ENCODE peak calls at places on chromosome 17, in eight cellular contexts. H is upper lobe of right lung, W is lower leg skin, I is BJ, D is endodermal cell, K is PC-3, V is cardiac fibroblast, Y is adipocyte. J is an unnamed sample.

GRCh38 chr17:56624947-56625346 is 31.4 kb downstream of the NOG start:
- DNase-seq in H (no peak), W (no peak), D (no peak), K (no peak), V (no peak), I (no peak), Y (no peak), J (no peak)

GRCh38 chr17:57606111-57606875 is 138.8 kb downstream of the CCDC182 start:
- DNase-seq in Y (no peak), V (no peak), I (no peak), K (no peak), H (peak; percentile 18), W (no peak), D (no peak), J (no peak)

GRCh38 chr17:44039829-44040635 is 25.3 kb upstream of the TMEM101 start:
- DNase-seq in H (no peak), I (no peak), V (no peak), D (no peak), K (no peak), W (no peak), Y (peak; percentile 24), J (no peak)

GRCh38 chr17:61495161-61495857 is 43.1 kb downstream of the TBX4 start:
- DNase-seq in Y (no peak), K (no peak), I (no peak), D (peak; percentile 66), V (peak; percentile 46), W (no peak), H (no peak), J (no peak)

GRCh38 chr17:50831430-50832064 is 3.8 kb upstream of the WFIKKN2 start:
- DNase-seq in V (no peak), I (no peak), K (no peak), D (peak; percentile 80), Y (no peak), H (no peak), W (no peak), J (no peak)

GRCh38 chr17:31695456-31696090 is 163.5 kb downstream of the COPRS start:
- DNase-seq in K (no peak), H (no peak), D (no peak), V (peak; percentile 39), W (no peak), I (no peak), Y (peak; percentile 73), J (no peak)

GRCh38 chr17:41655611-41656111 is 31.3 kb upstream of the KRT17 start:
- DNase-seq in K (peak; percentile 50), I (no peak), D (peak; percentile 92), Y (no peak), W (peak; percentile 89), V (no peak), H (peak; percentile 92), J (peak; percentile 93)

GRCh38 chr17:76734080-76734840 is 2.9 kb downstream of the SRSF2 start:
- DNase-seq in I (no peak), Y (peak; percentile 45), V (peak; percentile 59), D (no peak), K (no peak), W (no peak), H (no peak), J (peak; percentile 35)

GRCh38 chr17:45305532-45306087 is 11.2 kb downstream of the MAP3K14 start:
- DNase-seq in W (no peak), D (no peak), V (peak; percentile 47), I (no peak), H (no peak), Y (peak; percentile 63), K (no peak), J (no peak)
- H3K4me3 ChIP-seq in W (no peak overlapping the region), D (no peak overlapping the region), V (no peak overlapping the region), I (no peak overlapping the region), H (no peak overlapping the region), Y (no peak overlapping the region), K (no peak overlapping the region), J (no peak overlapping the region)

DNA sequence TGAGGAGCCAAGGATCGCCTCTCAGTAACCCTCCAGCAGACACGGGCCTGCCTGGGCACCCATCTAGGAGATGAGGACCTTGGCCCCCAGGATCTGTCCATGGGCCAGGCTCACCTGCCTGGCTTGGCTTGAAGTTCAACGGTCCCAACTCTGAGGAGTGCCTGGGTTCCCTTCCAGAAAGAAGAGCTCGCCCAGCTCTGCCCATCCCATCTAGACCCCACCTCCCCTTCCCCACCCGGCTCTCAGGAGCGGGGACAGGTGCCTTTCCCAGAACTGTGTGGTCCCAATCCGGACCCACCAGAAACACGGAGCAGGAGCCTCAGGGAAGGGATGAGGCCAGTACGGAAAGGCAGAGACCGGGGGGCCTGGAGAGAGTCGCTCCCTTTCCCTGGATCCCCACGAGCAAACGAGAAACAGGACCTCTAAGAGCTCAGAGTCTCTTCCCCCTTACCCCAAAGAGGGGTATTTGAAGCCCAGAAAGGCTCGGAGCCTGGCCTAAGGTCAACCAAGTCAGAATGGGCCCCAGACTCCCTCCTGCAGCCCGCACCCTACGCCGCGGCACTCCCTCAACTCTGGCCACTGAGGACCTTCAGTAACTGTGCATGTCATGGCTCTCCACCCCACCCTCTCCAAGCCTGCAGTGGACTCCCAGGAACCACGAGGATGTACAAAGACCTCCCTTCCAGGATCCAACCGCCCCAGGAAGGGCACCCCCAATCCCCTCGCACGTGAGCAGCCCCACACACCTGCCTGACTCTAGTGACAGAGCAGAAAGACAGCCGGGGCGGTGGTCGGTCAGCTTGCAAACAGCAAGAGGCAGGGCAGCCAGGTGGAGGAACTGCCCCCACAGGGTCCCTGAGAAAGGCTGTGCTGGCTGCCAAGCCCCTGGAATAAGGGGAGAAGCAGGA is 5.4 kb downstream of the CLUH start:
- DNase-seq in H (peak; percentile 60), V (no peak), D (no peak), W (no peak), K (no peak), I (no peak), Y (no peak), J (peak; percentile 44)
- H3K4me3 ChIP-seq in H (no peak overlapping the region), V (no peak overlapping the region), D (no peak overlapping the region), W (no peak overlapping the region), K (no peak overlapping the region), I (no peak overlapping the region), Y (no peak overlapping the region), J (no peak overlapping the region)

GRCh38 chr17:81340606-81341346 is 45.7 kb upstream of the SLC38A10 start:
- DNase-seq in V (peak; percentile 31), H (no peak), Y (no peak), I (no peak), D (peak; percentile 71), K (peak; percentile 29), W (no peak), J (peak; percentile 47)
- H3K4me3 ChIP-seq in V (peak overlapping the region; percentile 25), H (peak overlapping the region; percentile 88), Y (peak overlapping the region; percentile 88), I (no peak overlapping the region), D (peak overlapping the region; percentile 97), K (peak overlapping the region; percentile 79), W (no peak overlapping the region), J (peak overlapping the region; percentile 16)

GRCh38 chr17:82317394-82318168 is at the start of gene CD7:
- DNase-seq in Y (no peak), K (no peak), V (no peak), I (no peak), D (no peak), W (no peak), H (no peak), J (no peak)
- H3K4me3 ChIP-seq in Y (no peak within 1 kb of the TSS), K (no peak within 1 kb of the TSS), V (no peak within 1 kb of the TSS), I (no peak within 1 kb of the TSS), D (no peak within 1 kb of the TSS), W (no peak within 1 kb of the TSS), H (peak within 1 kb of the TSS; percentile 19), J (peak within 1 kb of the TSS; percentile 46)

GRCh38 chr17:39097159-39097519 is 54.3 kb downstream of the PLXDC1 start:
- DNase-seq in K (no peak), I (no peak), W (no peak), Y (no peak), D (no peak), V (no peak), H (no peak), J (no peak)
- H3K4me3 ChIP-seq in K (no peak overlapping the region), I (no peak overlapping the region), W (no peak overlapping the region), Y (no peak overlapping the region), D (no peak overlapping the region), V (no peak overlapping the region), H (no peak overlapping the region), J (no peak overlapping the region)

GRCh38 chr17:63523256-63523869 is at the start of gene KCNH6:
- DNase-seq in V (no peak), H (no peak), Y (no peak), D (no peak), W (no peak), K (no peak), I (no peak), J (no peak)
- H3K4me3 ChIP-seq in V (peak within 1 kb of the TSS; percentile 29), H (no peak within 1 kb of the TSS), Y (no peak within 1 kb of the TSS), D (peak within 1 kb of the TSS; percentile 60), W (no peak within 1 kb of the TSS), K (no peak within 1 kb of the TSS), I (no peak within 1 kb of the TSS), J (no peak within 1 kb of the TSS)

GRCh38 chr17:39688475-39688835 is 598 bp upstream of the PGAP3 start:
- DNase-seq in K (no peak), V (peak; percentile 20), W (no peak), D (peak; percentile 78), I (no peak), Y (peak; percentile 41), H (no peak), J (no peak)

GRCh38 chr17:39687101-39687545 is 734 bp downstream of the PGAP3 start:
- DNase-seq in K (no peak), V (no peak), D (no peak), W (no peak), Y (no peak), H (no peak), I (no peak), J (no peak)

GRCh38 chr17:39687546-39688474 is at the start of gene PGAP3:
- DNase-seq in H (peak; percentile 95), V (peak; percentile 93), Y (peak; percentile 92), I (peak; percentile 67), D (peak; percentile 98), K (peak; percentile 85), W (peak; percentile 72), J (peak; percentile 95)

GRCh38 chr17:39684369-39685043 is 3.4 kb downstream of the PGAP3 start:
- DNase-seq in D (peak; percentile 73), I (no peak), W (no peak), H (no peak), K (no peak), V (no peak), Y (no peak), J (no peak)

GRCh38 chr17:39688945-39689344 is 1.1 kb upstream of the PGAP3 start:
- DNase-seq in I (no peak), V (no peak), Y (no peak), W (no peak), D (peak; percentile 90), K (no peak), H (no peak), J (no peak)
- H3K4me3 ChIP-seq in I (peak overlapping the region; percentile 72), V (no peak overlapping the region), Y (peak overlapping the region; percentile 100), W (no peak overlapping the region), D (peak overlapping the region; percentile 91), K (peak overlapping the region; percentile 86), H (no peak overlapping the region), J (no peak overlapping the region)